ENCODE peak calls at places on chromosomes 4 and X, in eight cellular contexts. J, E, X, Q, D, A, F and Y are unnamed samples.
A peak's percentile ranks its signal among the peaks of the same experiment; 100 is the strongest.

GRCh38 chr4:54709281-54709854 is 51.6 kb downstream of the KIT start:
- DNase-seq in J (no peak), E (no peak), X (no peak), Q (no peak), D (no peak), A (no peak), F (no peak), Y (no peak)

GRCh38 chr4:83599183-83599582 is 63.3 kb downstream of the GPAT3 start:
- DNase-seq in J (no peak), E (no peak), X (no peak), Q (peak; percentile 41), D (no peak), A (peak; percentile 70), F (no peak), Y (no peak)

GRCh38 chr4:141388483-141388882 is 167.8 kb downstream of the ZNF330 start:
- DNase-seq in J (no peak), E (no peak), X (no peak), Q (no peak), D (no peak), A (peak; percentile 7), F (no peak), Y (no peak)

GRCh38 chr4:22238742-22239141 is 277.1 kb downstream of the ADGRA3 start:
- DNase-seq in J (no peak), E (no peak), X (no peak), Q (no peak), D (no peak), A (peak; percentile 11), F (no peak), Y (no peak)

GRCh38 chr4:53476232-53477037 is 99.0 kb downstream of the FIP1L1 start:
- DNase-seq in J (no peak), E (peak; percentile 78), X (no peak), Q (peak; percentile 33), D (no peak), A (peak; percentile 91), F (no peak), Y (no peak)

GRCh38 chr4:89226665-89227572 is 80.7 kb downstream of the GPRIN3 start:
- DNase-seq in J (peak; percentile 67), E (peak; percentile 76), X (peak; percentile 68), Q (peak; percentile 87), D (peak; percentile 19), A (peak; percentile 71), F (peak; percentile 79), Y (peak; percentile 63)

GRCh38 chr4:155529197-155529596 is 137.5 kb upstream of the GUCY1A1 start:
- DNase-seq in J (no peak), E (no peak), X (no peak), Q (no peak), D (no peak), A (no peak), F (no peak), Y (no peak)

GRCh38 chrX:136731207-136731782 is 49.4 kb downstream of the ARHGEF6 start:
- DNase-seq in J (no peak), E (no peak), X (no peak), Q (no peak), D (no peak), A (no peak), F (no peak), Y (no peak)

GRCh38 chr4:118175506-118175905 is 141.2 kb downstream of the NDST3 start:
- DNase-seq in J (no peak), E (no peak), X (no peak), Q (no peak), D (no peak), A (no peak), F (no peak), Y (no peak)

GRCh38 chrX:8084023-8084422 is 87.0 kb downstream of the VCX2 start:
- DNase-seq in J (no peak), E (no peak), X (no peak), Q (no peak), D (no peak), A (peak; percentile 40), F (no peak), Y (no peak)

GRCh38 chrX:154541896-154542722 is 4.5 kb downstream of the G6PD start:
- DNase-seq in J (peak; percentile 80), E (peak; percentile 94), X (peak; percentile 73), Q (peak; percentile 52), D (no peak), A (peak; percentile 91), F (peak; percentile 67), Y (peak; percentile 88)

GRCh38 chrX:40496728-40497127 is 84.0 kb upstream of the ATP6AP2 start:
- DNase-seq in J (peak; percentile 27), E (no peak), X (no peak), Q (no peak), D (no peak), A (no peak), F (no peak), Y (no peak)

GRCh38 chr4:75327804-75328512 is 186.2 kb downstream of the RCHY1 start:
- DNase-seq in J (peak; percentile 34), E (peak; percentile 88), X (no peak), Q (no peak), D (no peak), A (no peak), F (no peak), Y (peak; percentile 32)

GRCh38 chr4:146975535-146975934 is 29.9 kb upstream of the TTC29 start:
- DNase-seq in J (no peak), E (no peak), X (no peak), Q (no peak), D (no peak), A (no peak), F (no peak), Y (no peak)

GRCh38 chr4:2583517-2583916 is 47.1 kb downstream of the FAM193A start:
- DNase-seq in J (no peak), E (no peak), X (no peak), Q (no peak), D (no peak), A (no peak), F (no peak), Y (no peak)

GRCh38 chr4:161653697-161654096 is 510.1 kb downstream of the FSTL5 start:
- DNase-seq in J (no peak), E (no peak), X (no peak), Q (no peak), D (no peak), A (no peak), F (no peak), Y (no peak)

GRCh38 chr4:15649914-15650545 is 5.1 kb downstream of the FBXL5 start:
- DNase-seq in J (no peak), E (no peak), X (no peak), Q (peak; percentile 49), D (peak; percentile 1), A (peak; percentile 61), F (peak; percentile 35), Y (no peak)

GRCh38 chrX:17842769-17843525 is 18.2 kb downstream of the RAI2 start:
- DNase-seq in J (no peak), E (no peak), X (no peak), Q (no peak), D (no peak), A (no peak), F (no peak), Y (no peak)

GRCh38 chr4:77178560-77178959 is 21.6 kb downstream of the CCNG2 start:
- DNase-seq in J (no peak), E (no peak), X (no peak), Q (no peak), D (no peak), A (no peak), F (no peak), Y (no peak)

GRCh38 chrX:63426519-63426918 is 75.4 kb upstream of the SPIN4 start:
- DNase-seq in J (no peak), E (no peak), X (no peak), Q (no peak), D (no peak), A (no peak), F (no peak), Y (no peak)

GRCh38 chr4:152014280-152014679 is 253.5 kb upstream of the GATB start:
- DNase-seq in J (no peak), E (no peak), X (no peak), Q (no peak), D (no peak), A (no peak), F (no peak), Y (no peak)